ENCODE peak calls at places on chromosomes 1 and 21, in ten cellular contexts. C, J, H, A, O, G, S, L, F and K are unnamed samples.

GRCh38 chr1:78145105-78145580 is 99.4 kb downstream of the GIPC2 start:
- DNase-seq in C (peak; percentile 10), O (no peak), G (peak; percentile 89), S (peak; percentile 69), A (peak; percentile 74), H (no peak), J (peak; percentile 32), F (peak; percentile 69), L (peak; percentile 15), K (peak; percentile 75)

GRCh38 chr1:236416165-236416564 is 22.1 kb downstream of the EDARADD start:
- DNase-seq in A (no peak), F (no peak), J (no peak), C (peak; percentile 7), G (no peak), S (peak; percentile 67), H (no peak), O (peak; percentile 24), L (no peak), K (no peak)

GRCh38 chr1:16012590-16013219 is 5.1 kb downstream of the HSPB7 start:
- DNase-seq in O (no peak), H (no peak), J (peak; percentile 37), F (peak; percentile 92), G (peak; percentile 53), C (no peak), A (peak; percentile 50), L (peak; percentile 47), S (peak; percentile 71), K (peak; percentile 86)

GRCh38 chr1:94027735-94028515 is 93.0 kb downstream of the ABCA4 start:
- DNase-seq in G (no peak), L (no peak), A (no peak), C (no peak), H (no peak), F (no peak), O (no peak), J (no peak), S (no peak), K (no peak)

GRCh38 chr1:47705517-47706130 is 267.8 kb downstream of the FOXD2 start:
- DNase-seq in G (no peak), C (no peak), O (no peak), J (no peak), A (no peak), F (no peak), S (no peak), H (no peak), L (no peak), K (no peak)

GRCh38 chr1:59917026-59917784 is 9.4 kb downstream of the CYP2J2 start:
- DNase-seq in S (no peak), H (no peak), L (no peak), G (no peak), O (no peak), A (no peak), C (no peak), J (no peak), F (no peak), K (no peak)

GRCh38 chr1:60904079-60904852 is 178.1 kb upstream of the NFIA start:
- DNase-seq in C (no peak), L (no peak), G (peak; percentile 54), S (no peak), O (no peak), A (no peak), F (no peak), H (no peak), J (no peak), K (no peak)

GRCh38 chr21:44418876-44419230 is 36.5 kb upstream of the LRRC3 start:
- DNase-seq in G (no peak), O (no peak), S (peak; percentile 13), J (no peak), A (no peak), L (no peak), F (no peak), C (no peak), H (no peak), K (no peak)

GRCh38 chr1:116127848-116128540 is 16.8 kb downstream of the MAB21L3 start:
- DNase-seq in S (no peak), J (no peak), G (no peak), O (no peak), H (no peak), A (no peak), F (no peak), L (no peak), C (no peak), K (no peak)

GRCh38 chr21:42777757-42778344 is 101.5 kb downstream of the WDR4 start:
- DNase-seq in C (no peak), F (no peak), A (no peak), O (no peak), S (no peak), H (no peak), G (no peak), J (no peak), L (no peak), K (peak; percentile 81)

GRCh38 chr1:23394176-23394575 is 24.5 kb upstream of the ZNF436 start:
- DNase-seq in H (no peak), G (peak; percentile 82), O (no peak), S (no peak), F (no peak), C (no peak), J (no peak), L (no peak), A (peak; percentile 65), K (no peak)

GRCh38 chr1:9166289-9167235 is 37.7 kb upstream of the GPR157 start:
- DNase-seq in G (peak; percentile 42), L (no peak), H (no peak), C (no peak), O (no peak), J (no peak), A (peak; percentile 80), S (no peak), F (no peak), K (peak; percentile 64)